ENCODE peak calls at places on chromosomes 12 and 14, in four cellular contexts. R is heart right ventricle, X is neural progenitor cell, P is mammary epithelial cell. Z is an unnamed sample.
A peak's percentile ranks its signal among the peaks of the same experiment; 100 is the strongest.

GRCh38 chr12:103858953-103859601 is 18.0 kb upstream of the NT5DC3 start:
- DNase-seq in R (peak; percentile 25), P (peak; percentile 99), X (no peak), Z (peak; percentile 99)

GRCh38 chr12:68423175-68423574 is 91.0 kb upstream of the MDM1 start:
- DNase-seq in R (no peak), X (no peak), P (no peak), Z (no peak)

GRCh38 chr12:68613209-68613904 is 2.7 kb downstream of the RAP1B start:
- DNase-seq in X (no peak), R (no peak), P (no peak), Z (no peak)

GRCh38 chr12:118064608-118065007 is 3.6 kb upstream of the WSB2 start:
- DNase-seq in P (no peak), X (peak; percentile 58), R (no peak), Z (no peak)

GRCh38 chr12:120498870-120499515 is 3.1 kb downstream of the DYNLL1 start:
- DNase-seq in X (no peak), R (no peak), P (no peak), Z (peak; percentile 41)

GRCh38 chr12:29616664-29617409 is 119.4 kb upstream of the OVCH1 start:
- DNase-seq in R (no peak), X (no peak), P (peak; percentile 92), Z (peak; percentile 91)

GRCh38 chr14:39492267-39492666 is 60.0 kb upstream of the FBXO33 start:
- DNase-seq in X (no peak), P (peak; percentile 48), R (no peak), Z (peak; percentile 55)

GRCh38 chr12:41795066-41795465 is 349.6 kb downstream of the GXYLT1 start:
- DNase-seq in P (no peak), X (no peak), R (no peak), Z (no peak)

GRCh38 chr14:35399083-35399807 is 5.3 kb downstream of the NFKBIA start:
- DNase-seq in R (no peak), X (no peak), P (peak; percentile 74), Z (peak; percentile 39)

GRCh38 chr12:50132505-50133135 is 20.6 kb downstream of the COX14 start:
- DNase-seq in X (peak; percentile 68), R (no peak), P (peak; percentile 29), Z (peak; percentile 39)

GRCh38 chr14:69499436-69499835 is 14.9 kb downstream of the PLEKHD1 start:
- DNase-seq in X (no peak), R (no peak), P (no peak), Z (no peak)

GRCh38 chr14:102279688-102280348 is 25.1 kb downstream of the MOK start:
- DNase-seq in R (no peak), X (peak; percentile 2), P (peak; percentile 98), Z (peak; percentile 100)

GRCh38 chr12:55707841-55708694 is at the start of gene ITGA7:
- DNase-seq in P (no peak), R (peak; percentile 87), X (peak; percentile 97), Z (no peak)

GRCh38 chr12:67068773-67069450 is 200.2 kb upstream of the CAND1 start:
- DNase-seq in R (peak; percentile 19), P (peak; percentile 83), X (peak; percentile 83), Z (peak; percentile 56)

GRCh38 chr14:76826122-76826521 is at the start of gene LRRC74A:
- DNase-seq in P (peak; percentile 45), X (no peak), R (no peak), Z (peak; percentile 39)

GRCh38 chr12:118311666-118312065 is 61.0 kb downstream of the TAOK3 start:
- DNase-seq in X (no peak), R (no peak), P (no peak), Z (no peak)

GRCh38 chr12:52235822-52236291 is 2.8 kb downstream of the KRT7 start:
- DNase-seq in X (no peak), P (peak; percentile 51), R (no peak), Z (peak; percentile 61)

GRCh38 chr12:106418970-106419369 is 61.4 kb downstream of the POLR3B start:
- DNase-seq in R (no peak), X (no peak), P (no peak), Z (no peak)

GRCh38 chr14:92600318-92601053 is 86.9 kb downstream of the RIN3 start:
- DNase-seq in X (no peak), R (no peak), P (peak; percentile 78), Z (peak; percentile 82)

GRCh38 chr14:68633131-68633991 is 159.5 kb downstream of the ZFP36L1 start:
- DNase-seq in X (no peak), P (peak; percentile 61), R (peak; percentile 64), Z (no peak)

GRCh38 chr12:70576341-70577282 is 60.6 kb downstream of the PTPRB start:
- DNase-seq in X (peak; percentile 79), P (peak; percentile 62), R (no peak), Z (peak; percentile 72)

GRCh38 chr12:105317453-105317852 is 13.0 kb upstream of the C12orf75 start:
- DNase-seq in P (peak; percentile 32), X (no peak), R (no peak), Z (no peak)

GRCh38 chr12:92759634-92760268 is 57.0 kb downstream of the PLEKHG7 start:
- DNase-seq in X (no peak), R (no peak), P (peak; percentile 87), Z (peak; percentile 97)

GRCh38 chr14:80428171-80428570 is 216.9 kb upstream of the DIO2 start:
- DNase-seq in P (no peak), X (no peak), R (no peak), Z (no peak)

GRCh38 chr12:27852117-27852516 is 72.1 kb upstream of the MANSC4 start:
- DNase-seq in X (no peak), P (peak; percentile 27), R (no peak), Z (no peak)
- H3K4me3 ChIP-seq in X (no peak overlapping the region), P (no peak overlapping the region), R (no peak overlapping the region), Z (no peak overlapping the region)

GRCh38 chr12:1529228-1529861 is 65.0 kb downstream of the FBXL14 start:
- DNase-seq in X (no peak), P (no peak), R (no peak), Z (no peak)
- H3K4me3 ChIP-seq in X (peak overlapping the region; percentile 67), P (no peak overlapping the region), R (peak overlapping the region; percentile 53), Z (no peak overlapping the region)

GRCh38 chr14:64298773-64299172 is 4.6 kb upstream of the ESR2 start:
- DNase-seq in P (no peak), X (no peak), R (no peak), Z (no peak)

GRCh38 chr14:64293976-64294671 is at the start of gene ESR2:
- DNase-seq in P (no peak), R (peak; percentile 29), X (peak; percentile 86), Z (peak; percentile 14)

GRCh38 chr14:64296561-64296960 is 2.4 kb upstream of the ESR2 start:
- DNase-seq in P (peak; percentile 73), X (no peak), R (no peak), Z (peak; percentile 79)

GRCh38 chr14:64292197-64292596 is 2.0 kb downstream of the ESR2 start:
- DNase-seq in X (no peak), R (no peak), P (no peak), Z (no peak)

DNA sequence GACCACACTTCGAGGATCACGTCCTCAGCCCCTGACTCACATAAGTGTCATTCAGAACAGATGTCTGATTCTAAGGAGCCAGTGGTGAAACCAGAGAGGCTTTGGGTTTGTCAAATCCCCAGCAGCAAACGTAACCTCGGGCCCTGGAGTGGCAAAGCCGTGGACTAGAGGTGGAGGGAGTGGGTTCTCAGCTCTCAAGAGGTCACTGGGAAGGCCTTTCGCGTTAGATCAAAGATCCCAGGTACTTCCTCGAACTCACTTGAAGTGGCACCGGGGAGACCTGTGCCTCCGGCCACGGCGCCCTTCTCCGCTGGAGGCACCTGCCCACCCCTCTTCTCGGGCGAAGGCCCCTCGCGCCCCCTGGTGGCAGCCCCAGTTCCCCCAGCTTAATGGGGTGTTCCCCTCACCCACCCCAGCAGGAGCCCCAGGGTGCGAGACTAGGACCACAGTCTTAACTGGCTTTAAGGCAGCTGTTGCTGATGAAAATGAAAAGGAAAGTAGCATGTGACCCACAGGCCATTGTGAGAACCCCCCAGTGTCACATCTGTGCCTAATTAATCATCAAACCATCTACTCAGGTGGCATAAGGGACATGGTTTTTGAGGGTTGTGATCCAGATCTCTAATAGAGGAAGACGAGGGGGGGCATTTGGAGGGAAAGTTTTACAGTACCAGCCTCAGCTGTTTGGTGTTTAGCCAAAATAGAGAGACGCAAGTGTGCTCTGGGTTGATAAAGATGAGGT is 672 bp upstream of the ESR2 start:
- DNase-seq in P (peak; percentile 42), R (peak; percentile 84), X (peak; percentile 90), Z (peak; percentile 59)
- H3K4me3 ChIP-seq in P (peak overlapping the region; percentile 4), R (peak overlapping the region; percentile 56), X (peak overlapping the region; percentile 55), Z (peak overlapping the region; percentile 36)

GRCh38 chr14:105392161-105393090 is 5.9 kb upstream of the TEX22 start:
- DNase-seq in P (no peak), X (no peak), R (no peak), Z (no peak)

GRCh38 chr14:105391541-105391940 is 6.8 kb upstream of the TEX22 start:
- DNase-seq in R (peak; percentile 16), P (no peak), X (no peak), Z (no peak)

GRCh38 chr14:105390849-105391500 is 7.4 kb upstream of the TEX22 start:
- DNase-seq in R (no peak), X (no peak), P (no peak), Z (no peak)

GRCh38 chr14:105394714-105395537 is 3.4 kb upstream of the TEX22 start:
- DNase-seq in X (no peak), P (no peak), R (no peak), Z (no peak)

DNA sequence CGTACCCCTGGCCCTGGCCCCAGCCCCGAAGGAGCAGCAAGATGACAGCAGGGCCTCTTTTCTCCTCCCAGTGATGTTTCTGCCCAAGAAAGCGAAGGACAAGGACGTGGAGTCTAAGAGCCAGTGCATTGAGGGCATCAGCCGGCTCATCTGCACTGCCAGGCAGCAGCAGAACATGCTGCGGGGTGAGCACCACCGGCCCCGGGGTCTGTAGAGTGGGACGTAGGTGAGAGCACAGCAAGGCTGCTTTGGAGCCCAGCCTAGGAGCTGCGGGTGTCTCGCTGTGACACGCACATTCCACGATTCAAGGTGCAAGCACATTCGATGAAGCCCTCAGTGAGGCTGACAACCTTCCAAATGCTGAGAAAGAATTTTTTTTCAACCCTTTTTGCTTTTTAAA is 5.2 kb upstream of the TEX22 start:
- DNase-seq in X (no peak), P (no peak), R (no peak), Z (no peak)
- H3K4me3 ChIP-seq in X (no peak overlapping the region), P (no peak overlapping the region), R (no peak overlapping the region), Z (no peak overlapping the region)

GRCh38 chr14:43674273-43674672 is 832.8 kb downstream of the FSCB start:
- DNase-seq in X (no peak), R (no peak), P (no peak), Z (no peak)

GRCh38 chr14:43665570-43666267 is 841.4 kb downstream of the FSCB start:
- DNase-seq in R (no peak), P (no peak), X (no peak), Z (no peak)

GRCh38 chr14:43669355-43669754 is 837.7 kb downstream of the FSCB start:
- DNase-seq in R (no peak), X (no peak), P (no peak), Z (no peak)
- H3K4me3 ChIP-seq in R (no peak overlapping the region), X (no peak overlapping the region), P (no peak overlapping the region), Z (no peak overlapping the region)

GRCh38 chr12:54000774-54001114 is 783 bp downstream of the HOXC9 start:
- DNase-seq in R (no peak), P (no peak), X (no peak), Z (no peak)
- H3K4me3 ChIP-seq in R (no peak overlapping the region), P (peak overlapping the region; percentile 98), X (no peak overlapping the region), Z (no peak overlapping the region)

DNA sequence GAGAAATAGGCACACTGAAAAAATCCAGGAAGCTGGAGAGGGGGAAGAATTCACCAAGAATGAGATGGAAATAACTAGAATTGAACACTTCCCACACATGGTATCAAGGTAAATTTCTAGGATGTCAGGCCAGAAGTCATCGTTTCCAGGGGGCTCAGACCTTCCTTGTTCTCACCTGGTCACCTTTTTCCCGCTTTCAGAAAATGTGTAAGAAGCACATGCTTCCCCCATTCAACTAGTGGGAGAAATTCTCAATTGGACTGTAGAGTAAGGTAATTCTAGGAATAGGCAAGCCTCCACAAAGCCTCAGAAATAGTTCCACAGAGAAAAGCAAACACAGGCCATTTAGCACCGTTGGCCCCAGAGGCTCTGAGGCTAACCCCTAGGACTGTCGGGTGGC is 2.8 kb upstream of the PTMS start:
- DNase-seq in X (no peak), R (no peak), P (no peak), Z (no peak)
- H3K4me3 ChIP-seq in X (no peak overlapping the region), R (peak overlapping the region; percentile 40), P (no peak overlapping the region), Z (no peak overlapping the region)

Z was measured in bronchial epithelial cell.